ENCODE peak calls at places on chromosomes 16 and 17, in six cellular contexts. V is stomach, N is breast epithelium, L is HCT116, D is endothelial cell of umbilical vein, Z is prostate gland. Q is an unnamed sample.

GRCh38 chr17:3843935-3844516 is 2.0 kb downstream of the NCBP3 start:
- DNase-seq in D (peak; percentile 40), V (peak; percentile 57), N (no peak), Z (no peak), L (peak; percentile 56), Q (no peak)

GRCh38 chr17:3992370-3992769 is 28.1 kb upstream of the ATP2A3 start:
- DNase-seq in Z (no peak), V (no peak), L (no peak), N (no peak), D (no peak), Q (peak; percentile 2)

GRCh38 chr17:66459811-66460270 is 157.4 kb downstream of the PRKCA start:
- DNase-seq in L (peak; percentile 77), V (peak; percentile 48), D (peak; percentile 97), N (no peak), Z (no peak), Q (no peak)

GRCh38 chr17:37488607-37489196 is 989 bp upstream of the DUSP14 start:
- DNase-seq in D (peak; percentile 86), L (peak; percentile 94), Z (peak; percentile 91), V (peak; percentile 84), N (peak; percentile 83), Q (no peak)

GRCh38 chr16:10521681-10522274 is 58.6 kb downstream of the EMP2 start:
- DNase-seq in Z (peak; percentile 47), N (no peak), L (peak; percentile 42), D (peak; percentile 49), V (peak; percentile 65), Q (peak; percentile 35)

GRCh38 chr17:59366040-59366757 is 34.7 kb downstream of the YPEL2 start:
- DNase-seq in V (peak; percentile 48), Z (no peak), D (no peak), N (no peak), L (no peak), Q (no peak)

GRCh38 chr17:79006794-79007503 is 2.6 kb downstream of the CANT1 start:
- DNase-seq in V (no peak), L (no peak), D (no peak), Z (no peak), N (peak; percentile 48), Q (no peak)

GRCh38 chr17:50153650-50154575 is 3.4 kb upstream of the PPP1R9B start:
- DNase-seq in N (no peak), D (no peak), Z (peak; percentile 47), L (no peak), V (peak; percentile 61), Q (no peak)

GRCh38 chr17:74491645-74492044 is 25.2 kb downstream of the CD300A start:
- DNase-seq in N (peak; percentile 31), V (no peak), D (no peak), L (no peak), Z (no peak), Q (no peak)

GRCh38 chr17:61809816-61810392 is 53.4 kb downstream of the BRIP1 start:
- DNase-seq in N (no peak), D (no peak), L (no peak), V (no peak), Z (no peak), Q (no peak)

GRCh38 chr17:50184057-50184456 is 17.4 kb downstream of the COL1A1 start:
- DNase-seq in N (no peak), Z (no peak), D (no peak), V (no peak), L (no peak), Q (no peak)

GRCh38 chr16:66809765-66810164 is 8.4 kb upstream of the TERB1 start:
- DNase-seq in Z (no peak), D (no peak), L (no peak), N (no peak), V (no peak), Q (no peak)

GRCh38 chr16:78669994-78670393 is 570.5 kb downstream of the WWOX start:
- DNase-seq in Z (no peak), L (no peak), D (no peak), V (no peak), N (no peak), Q (no peak)

GRCh38 chr17:65723356-65723928 is 162.0 kb upstream of the AXIN2 start:
- DNase-seq in D (peak; percentile 46), L (no peak), N (no peak), Z (peak; percentile 17), V (no peak), Q (no peak)

GRCh38 chr17:38572665-38573365 is 32.9 kb downstream of the SRCIN1 start:
- DNase-seq in D (no peak), N (no peak), Z (no peak), V (peak; percentile 34), L (no peak), Q (no peak)

GRCh38 chr16:86515780-86516617 is 5.7 kb downstream of the FOXF1 start:
- DNase-seq in V (no peak), L (no peak), D (no peak), N (no peak), Z (no peak), Q (no peak)

GRCh38 chr16:85234310-85235235 is 122.3 kb upstream of the CIBAR2 start:
- DNase-seq in V (peak; percentile 51), D (peak; percentile 69), N (no peak), L (no peak), Z (no peak), Q (peak; percentile 46)

GRCh38 chr17:81954131-81955057 is 6.6 kb downstream of the NOTUM start:
- DNase-seq in D (no peak), L (no peak), V (no peak), N (no peak), Z (no peak), Q (no peak)

GRCh38 chr17:81951785-81952684 is 5.0 kb upstream of the MYADML2 start:
- DNase-seq in D (no peak), N (no peak), L (no peak), V (no peak), Z (no peak), Q (no peak)

GRCh38 chr17:81950501-81950900 is 3.5 kb upstream of the MYADML2 start:
- DNase-seq in L (no peak), D (no peak), Z (no peak), N (no peak), V (no peak), Q (peak; percentile 58)

GRCh38 chr17:81955058-81955681 is 5.8 kb downstream of the NOTUM start:
- DNase-seq in D (no peak), N (no peak), V (no peak), Z (no peak), L (no peak), Q (no peak)

GRCh38 chr17:81952792-81953228 is 5.8 kb upstream of the MYADML2 start:
- DNase-seq in N (no peak), Z (no peak), V (no peak), D (no peak), L (no peak), Q (peak; percentile 56)
- TF ChIP-seq POLR2AphosphoS5 in N (no peak), Z (no peak), V (no peak), D (no peak), L (no peak), Q (no peak)

DNA sequence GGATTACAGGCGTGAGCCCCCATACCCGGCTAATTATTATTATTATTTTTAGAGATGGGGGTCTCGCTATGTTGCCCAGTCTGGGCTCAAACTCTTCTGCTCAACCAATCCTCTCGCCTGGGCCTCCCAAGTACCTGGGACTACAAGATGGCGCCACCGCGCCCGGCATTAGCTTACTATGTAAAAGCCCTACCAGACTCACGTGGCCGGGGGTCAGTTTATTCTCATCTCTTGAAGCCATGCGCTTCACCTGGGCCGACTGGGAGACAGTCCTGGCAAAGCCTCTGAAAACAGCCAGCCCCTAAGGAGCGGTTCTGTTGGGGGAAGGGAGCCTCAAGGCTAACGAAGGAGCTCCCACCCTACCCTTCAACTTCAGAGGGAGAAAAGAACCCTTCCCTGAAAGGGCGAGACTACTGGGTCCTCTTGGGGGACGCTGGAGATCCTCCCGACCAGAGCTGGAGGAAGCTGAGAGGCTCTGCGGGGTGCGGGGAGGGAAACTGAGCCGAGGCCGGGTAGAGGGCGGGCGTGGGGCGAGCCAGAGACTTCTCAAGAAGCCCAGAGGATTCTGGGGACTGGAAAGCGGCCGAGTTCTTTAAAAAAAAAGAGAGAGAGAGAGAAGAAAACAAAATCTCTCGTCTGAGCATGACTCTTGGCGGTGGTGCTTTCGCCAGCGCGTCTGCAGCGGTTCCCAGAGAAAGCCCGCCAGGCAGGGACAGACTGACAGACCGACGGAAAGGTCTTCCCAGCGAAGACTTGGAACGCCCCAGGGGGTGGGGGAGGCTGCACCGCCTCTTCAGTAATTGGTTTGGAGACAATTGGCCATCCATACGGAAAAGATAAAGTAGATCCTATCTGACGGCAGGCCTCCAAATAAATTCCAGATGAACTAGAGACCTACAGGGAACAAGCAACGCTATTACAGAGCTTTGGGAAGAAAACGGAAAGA is 5.6 kb upstream of the TUBG2 start:
- DNase-seq in Z (peak; percentile 49), V (no peak), N (peak; percentile 59), L (no peak), D (peak; percentile 39), Q (no peak)
- H3K4me3 ChIP-seq in Z (peak overlapping the region; percentile 13), V (peak overlapping the region; percentile 27), N (peak overlapping the region; percentile 46), L (no peak overlapping the region), D (peak overlapping the region; percentile 22), Q (no peak overlapping the region)

GRCh38 chr17:75855310-75856061 is at the start of gene WBP2:
- DNase-seq in Z (peak; percentile 100), D (peak; percentile 100), L (peak; percentile 100), N (peak; percentile 98), V (peak; percentile 98), Q (peak; percentile 100)
- TF ChIP-seq POLR2A in Z (peak; percentile 99), D (peak; percentile 81), L (peak; percentile 85), N (peak; percentile 99), V (no peak), Q (peak; percentile 96)

GRCh38 chr16:73176577-73177013 is 128.7 kb upstream of the ZFHX3 start:
- DNase-seq in V (no peak), D (peak; percentile 75), N (no peak), L (peak; percentile 48), Z (no peak), Q (no peak)
- TF ChIP-seq POLR2AphosphoS5 in V (no peak), D (no peak), N (no peak), L (no peak), Z (no peak), Q (no peak)

Q was measured in upper lobe of left lung.